ENCODE peak calls at places on chromosomes 6 and 20, in five cellular contexts. One of them, this sample, is unnamed.

GRCh38 chr6:6771224-6771915 is 182.8 kb downstream of the LY86 start:
- DNase-seq in fibroblast of mammary gland: no peak
- DNase-seq in ACHN: no peak
- DNase-seq in AG08396: no peak
- DNase-seq in choroid plexus epithelial cell: no peak
- DNase-seq in this sample: no peak

GRCh38 chr6:7644394-7644793 is 54.4 kb downstream of the SNRNP48 start:
- DNase-seq in fibroblast of mammary gland: no peak
- DNase-seq in ACHN: no peak
- DNase-seq in AG08396: no peak
- DNase-seq in choroid plexus epithelial cell: no peak
- DNase-seq in this sample: no peak

GRCh38 chr20:21609221-21609620 is 95.4 kb upstream of the NKX2-2 start:
- DNase-seq in fibroblast of mammary gland: no peak
- DNase-seq in ACHN: no peak
- DNase-seq in AG08396: peak; percentile 12
- DNase-seq in choroid plexus epithelial cell: no peak
- DNase-seq in this sample: no peak

GRCh38 chr6:41066867-41067304 is 5.3 kb downstream of the OARD1 start:
- DNase-seq in fibroblast of mammary gland: peak; percentile 84
- DNase-seq in ACHN: peak; percentile 70
- DNase-seq in AG08396: peak; percentile 30
- DNase-seq in choroid plexus epithelial cell: peak; percentile 92
- DNase-seq in this sample: peak; percentile 26

GRCh38 chr20:47489448-47489872 is 12.2 kb upstream of the NCOA3 start:
- DNase-seq in fibroblast of mammary gland: no peak
- DNase-seq in ACHN: no peak
- DNase-seq in AG08396: no peak
- DNase-seq in choroid plexus epithelial cell: no peak
- DNase-seq in this sample: no peak

GRCh38 chr20:4925842-4926530 is 75.3 kb downstream of the SLC23A2 start:
- DNase-seq in fibroblast of mammary gland: peak; percentile 88
- DNase-seq in ACHN: peak; percentile 19
- DNase-seq in AG08396: peak; percentile 63
- DNase-seq in choroid plexus epithelial cell: peak; percentile 64
- DNase-seq in this sample: no peak

GRCh38 chr6:89208551-89208950 is 8.6 kb downstream of the GABRR1 start:
- DNase-seq in fibroblast of mammary gland: no peak
- DNase-seq in ACHN: no peak
- DNase-seq in AG08396: no peak
- DNase-seq in choroid plexus epithelial cell: peak; percentile 2
- DNase-seq in this sample: no peak

GRCh38 chr6:109236140-109237081 is 141.1 kb downstream of the CEP57L1 start:
- DNase-seq in fibroblast of mammary gland: no peak
- DNase-seq in ACHN: no peak
- DNase-seq in AG08396: no peak
- DNase-seq in choroid plexus epithelial cell: no peak
- DNase-seq in this sample: no peak

GRCh38 chr20:34709044-34709835 is 5.1 kb downstream of the TP53INP2 start:
- DNase-seq in fibroblast of mammary gland: peak; percentile 75
- DNase-seq in ACHN: peak; percentile 86
- DNase-seq in AG08396: peak; percentile 85
- DNase-seq in choroid plexus epithelial cell: peak; percentile 75
- DNase-seq in this sample: peak; percentile 79

GRCh38 chr6:134247271-134247833 is 70.6 kb downstream of the SGK1 start:
- DNase-seq in fibroblast of mammary gland: no peak
- DNase-seq in ACHN: no peak
- DNase-seq in AG08396: no peak
- DNase-seq in choroid plexus epithelial cell: no peak
- DNase-seq in this sample: peak; percentile 78

GRCh38 chr6:157405986-157406385 is 25.0 kb downstream of the ZDHHC14 start:
- DNase-seq in fibroblast of mammary gland: peak; percentile 6
- DNase-seq in ACHN: peak; percentile 70
- DNase-seq in AG08396: no peak
- DNase-seq in choroid plexus epithelial cell: peak; percentile 68
- DNase-seq in this sample: no peak

GRCh38 chr6:142926494-142927273 is 18.3 kb downstream of the HIVEP2 start:
- DNase-seq in fibroblast of mammary gland: peak; percentile 85
- DNase-seq in ACHN: peak; percentile 77
- DNase-seq in AG08396: peak; percentile 91
- DNase-seq in choroid plexus epithelial cell: peak; percentile 97
- DNase-seq in this sample: peak; percentile 66

GRCh38 chr20:56630086-56630493 is 984 bp downstream of the TFAP2C start:
- DNase-seq in fibroblast of mammary gland: peak; percentile 56
- DNase-seq in ACHN: peak; percentile 81
- DNase-seq in AG08396: peak; percentile 80
- DNase-seq in choroid plexus epithelial cell: peak; percentile 83
- DNase-seq in this sample: no peak

GRCh38 chr6:41728073-41728936 is 7.1 kb downstream of the TFEB start:
- DNase-seq in fibroblast of mammary gland: no peak
- DNase-seq in ACHN: no peak
- DNase-seq in AG08396: no peak
- DNase-seq in choroid plexus epithelial cell: no peak
- DNase-seq in this sample: no peak

GRCh38 chr20:5192570-5193431 is 66.0 kb downstream of the CDS2 start:
- DNase-seq in fibroblast of mammary gland: no peak
- DNase-seq in ACHN: no peak
- DNase-seq in AG08396: no peak
- DNase-seq in choroid plexus epithelial cell: no peak
- DNase-seq in this sample: no peak

GRCh38 chr20:16708590-16708989 is 21.2 kb upstream of the SNRPB2 start:
- DNase-seq in fibroblast of mammary gland: no peak
- DNase-seq in ACHN: no peak
- DNase-seq in AG08396: no peak
- DNase-seq in choroid plexus epithelial cell: no peak
- DNase-seq in this sample: no peak